ENCODE peak calls at places on chromosomes 6 and 20, in four cellular contexts. Y is IMR-90, T is mesendoderm, A is H1. K is an unnamed sample.

GRCh38 chr6:35495258-35496035 is 1.4 kb downstream of the TEAD3 start:
- DNase-seq in Y (peak; percentile 38), T (no peak), A (no peak), K (no peak)

GRCh38 chr20:17680128-17680835 is 1.8 kb downstream of the RRBP1 start:
- DNase-seq in Y (peak; percentile 71), T (peak; percentile 94), A (no peak), K (no peak)

GRCh38 chr20:4234664-4235063 is 219.3 kb upstream of the RNF24 start:
- DNase-seq in Y (no peak), T (no peak), A (no peak), K (no peak)

GRCh38 chr6:36599791-36600209 is 5.6 kb downstream of the SRSF3 start:
- DNase-seq in Y (peak; percentile 40), T (peak; percentile 88), A (peak; percentile 67), K (peak; percentile 79)

GRCh38 chr6:70973591-70973990 is 16.7 kb upstream of the B3GAT2 start:
- DNase-seq in Y (no peak), T (no peak), A (no peak), K (no peak)

GRCh38 chr6:31473780-31474725 is 23.9 kb upstream of the MICB start:
- DNase-seq in Y (peak; percentile 46), T (no peak), A (peak; percentile 32), K (peak; percentile 16)

GRCh38 chr6:112560651-112561050 is 213.5 kb downstream of the RFPL4B start:
- DNase-seq in Y (no peak), T (peak; percentile 19), A (no peak), K (no peak)

GRCh38 chr6:145713746-145714145 is 21.6 kb downstream of the EPM2A start:
- DNase-seq in Y (no peak), T (no peak), A (no peak), K (no peak)

GRCh38 chr6:65126667-65127066 is 580.4 kb downstream of the EYS start:
- DNase-seq in Y (no peak), T (peak; percentile 76), A (no peak), K (no peak)

GRCh38 chr6:121608270-121608669 is 172.8 kb downstream of the GJA1 start:
- DNase-seq in Y (peak; percentile 64), T (no peak), A (no peak), K (no peak)

GRCh38 chr6:16591681-16592549 is 169.3 kb downstream of the ATXN1 start:
- DNase-seq in Y (no peak), T (no peak), A (no peak), K (no peak)

GRCh38 chr20:23366384-23366783 is 4.4 kb downstream of the GZF1 start:
- DNase-seq in Y (no peak), T (no peak), A (no peak), K (no peak)

GRCh38 chr6:44388135-44388487 is 605 bp downstream of the CDC5L start:
- DNase-seq in Y (no peak), T (peak; percentile 31), A (no peak), K (no peak)

GRCh38 chr6:104644848-104645247 is 214.9 kb downstream of the HACE1 start:
- DNase-seq in Y (no peak), T (no peak), A (no peak), K (no peak)

GRCh38 chr6:139821669-139822223 is 447.3 kb upstream of the CITED2 start:
- DNase-seq in Y (no peak), T (no peak), A (no peak), K (no peak)

GRCh38 chr20:58749979-58750378 is 57.4 kb downstream of the NPEPL1 start:
- DNase-seq in Y (no peak), T (no peak), A (no peak), K (no peak)

GRCh38 chr6:33691456-33692077 is 19.9 kb downstream of the UQCC2 start:
- DNase-seq in Y (no peak), T (no peak), A (no peak), K (no peak)

GRCh38 chr6:169831450-169832246 is 80.2 kb downstream of the ERMARD start:
- DNase-seq in Y (peak; percentile 36), T (peak; percentile 86), A (peak; percentile 97), K (peak; percentile 93)

GRCh38 chr6:13919861-13920260 is 4.9 kb upstream of the RNF182 start:
- DNase-seq in Y (no peak), T (no peak), A (no peak), K (no peak)

GRCh38 chr6:153038378-153038777 is 35.9 kb upstream of the MTRF1L start:
- DNase-seq in Y (peak; percentile 84), T (no peak), A (no peak), K (no peak)

GRCh38 chr20:63021356-63022321 is 14.9 kb upstream of the BHLHE23 start:
- DNase-seq in Y (no peak), T (no peak), A (no peak), K (peak; percentile 20)

GRCh38 chr20:53013847-53014246 is 41.7 kb downstream of the TSHZ2 start:
- DNase-seq in Y (no peak), T (no peak), A (no peak), K (no peak)

GRCh38 chr20:53020376-53020775 is 48.2 kb downstream of the TSHZ2 start:
- DNase-seq in Y (no peak), T (no peak), A (no peak), K (no peak)

GRCh38 chr20:53013183-53013582 is 41.0 kb downstream of the TSHZ2 start:
- DNase-seq in Y (no peak), T (no peak), A (no peak), K (no peak)

GRCh38 chr20:53019464-53019863 is 47.3 kb downstream of the TSHZ2 start:
- DNase-seq in Y (no peak), T (no peak), A (no peak), K (no peak)

DNA sequence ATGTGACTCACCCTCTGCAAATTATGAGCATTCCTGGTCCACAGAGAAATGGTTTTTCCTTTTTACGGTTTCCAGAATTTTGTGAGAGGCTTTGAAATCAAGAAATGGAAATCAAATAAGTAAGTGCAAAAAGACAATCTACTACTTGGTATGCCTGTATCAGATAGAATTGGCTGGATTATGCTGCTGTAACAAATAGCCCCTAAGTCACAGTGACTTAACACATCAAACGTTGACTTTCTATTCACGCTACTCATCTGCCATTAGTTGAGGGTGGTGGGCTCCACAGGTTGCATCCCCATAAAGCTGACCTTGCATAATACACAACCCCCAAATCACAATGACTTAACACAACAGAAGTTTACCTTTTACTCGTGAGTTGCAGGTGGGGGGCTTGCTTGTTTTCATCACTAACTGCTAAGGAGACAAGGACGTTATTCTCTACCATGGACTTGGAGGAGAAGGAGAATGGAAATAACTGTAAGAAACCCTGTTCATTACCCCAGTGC is 44.4 kb downstream of the TSHZ2 start:
- DNase-seq in Y (no peak), T (no peak), A (no peak), K (no peak)
- H3K56ac ChIP-seq in Y (no peak overlapping the region), T (no peak overlapping the region), A (no peak overlapping the region), K (no peak overlapping the region)

DNA sequence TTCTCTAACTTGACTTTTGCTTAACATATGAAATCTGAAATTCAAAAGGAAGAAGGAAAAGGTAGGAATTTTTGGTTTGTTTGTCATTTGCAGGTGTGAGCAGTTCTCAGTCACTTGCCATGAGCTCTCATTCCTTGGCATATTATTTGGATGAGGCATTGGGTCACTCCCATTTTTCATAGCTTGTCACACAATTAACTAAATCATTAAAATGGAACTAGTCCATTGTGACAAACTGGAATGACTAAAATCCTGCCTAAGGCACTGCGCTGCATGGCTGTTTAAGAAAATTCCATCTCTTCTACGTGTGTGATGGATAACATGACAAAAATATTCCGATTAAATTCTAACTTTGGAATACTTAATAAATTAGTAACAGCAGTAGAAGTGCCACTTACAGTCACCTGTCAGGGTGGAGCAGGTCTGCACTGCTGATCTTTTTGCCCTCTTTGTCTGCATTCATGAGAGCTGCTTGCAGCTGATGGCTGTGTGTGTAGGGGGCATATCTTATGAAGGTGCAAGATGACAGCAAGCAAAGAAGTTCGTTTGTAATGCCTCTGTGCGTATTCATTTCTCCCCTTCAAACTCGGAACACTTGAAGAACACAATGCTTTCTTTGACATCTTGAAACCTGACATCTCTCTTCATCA is 1292.6 kb upstream of the MAP3K7 start:
- DNase-seq in Y (no peak), T (no peak), A (no peak), K (no peak)
- H3K4ac ChIP-seq in Y (no peak overlapping the region), T (no peak overlapping the region), A (no peak overlapping the region), K (no peak overlapping the region)

DNA sequence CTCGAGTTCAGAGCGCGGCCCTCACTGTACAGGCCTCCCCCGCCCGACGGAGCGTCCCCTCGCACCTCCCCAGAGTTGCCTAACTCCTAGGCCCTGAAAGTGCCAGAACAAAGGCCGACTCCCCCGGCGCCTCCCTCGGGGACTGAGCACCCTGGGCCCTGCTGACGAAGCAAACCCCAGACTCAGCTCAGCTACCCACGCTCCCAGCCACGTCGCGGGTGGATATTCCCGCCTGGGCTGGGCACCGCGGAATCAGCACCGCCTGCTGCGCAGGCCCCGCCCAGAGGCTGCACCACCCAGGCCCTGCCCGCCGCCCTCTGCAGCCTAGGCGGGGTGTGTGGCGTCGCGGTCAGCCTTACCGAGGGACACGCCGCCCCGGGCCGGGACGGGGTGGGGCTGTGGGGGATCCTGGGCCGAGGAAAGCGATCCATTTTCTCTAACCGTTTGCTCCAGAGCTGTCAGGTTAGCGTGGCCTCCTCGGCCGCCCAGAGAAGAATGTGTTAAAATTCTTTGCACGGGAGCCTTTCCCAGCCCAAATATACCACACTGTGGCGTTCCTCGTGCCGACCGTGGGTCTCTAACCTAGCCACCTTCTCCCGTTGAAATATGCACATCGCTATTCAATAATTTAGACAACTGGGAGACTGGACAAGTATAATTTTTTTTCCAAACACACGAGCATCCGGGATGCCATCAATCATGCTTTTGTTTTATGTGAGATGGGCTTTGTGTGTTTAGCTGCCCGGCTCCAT is 31.4 kb downstream of the TFAP2A start:
- DNase-seq in Y (no peak), T (no peak), A (no peak), K (peak; percentile 56)
- H3K56ac ChIP-seq in Y (no peak overlapping the region), T (peak overlapping the region; percentile 73), A (no peak overlapping the region), K (no peak overlapping the region)

DNA sequence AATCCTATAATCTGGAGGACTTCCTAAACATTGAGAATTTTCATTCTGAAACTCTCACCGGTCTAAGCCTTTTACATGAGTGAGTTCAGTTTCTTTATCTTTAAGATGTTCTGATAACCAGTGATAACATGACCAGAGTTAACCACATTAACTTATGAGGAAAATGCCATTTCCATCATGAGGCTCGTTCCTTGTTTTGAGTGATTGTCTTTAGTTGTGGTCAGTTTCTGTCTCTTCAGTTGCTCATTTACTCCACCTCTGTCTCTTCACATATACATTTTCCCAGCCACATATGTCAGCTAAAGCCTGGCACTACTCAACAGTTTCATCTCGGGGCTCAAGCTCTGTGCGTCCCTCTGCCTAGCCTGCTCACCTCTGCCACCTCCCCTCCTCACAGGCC is 70.4 kb downstream of the JAG1 start:
- DNase-seq in Y (no peak), T (no peak), A (no peak), K (no peak)
- H3K4ac ChIP-seq in Y (peak overlapping the region; percentile 88), T (no peak overlapping the region), A (no peak overlapping the region), K (no peak overlapping the region)

DNA sequence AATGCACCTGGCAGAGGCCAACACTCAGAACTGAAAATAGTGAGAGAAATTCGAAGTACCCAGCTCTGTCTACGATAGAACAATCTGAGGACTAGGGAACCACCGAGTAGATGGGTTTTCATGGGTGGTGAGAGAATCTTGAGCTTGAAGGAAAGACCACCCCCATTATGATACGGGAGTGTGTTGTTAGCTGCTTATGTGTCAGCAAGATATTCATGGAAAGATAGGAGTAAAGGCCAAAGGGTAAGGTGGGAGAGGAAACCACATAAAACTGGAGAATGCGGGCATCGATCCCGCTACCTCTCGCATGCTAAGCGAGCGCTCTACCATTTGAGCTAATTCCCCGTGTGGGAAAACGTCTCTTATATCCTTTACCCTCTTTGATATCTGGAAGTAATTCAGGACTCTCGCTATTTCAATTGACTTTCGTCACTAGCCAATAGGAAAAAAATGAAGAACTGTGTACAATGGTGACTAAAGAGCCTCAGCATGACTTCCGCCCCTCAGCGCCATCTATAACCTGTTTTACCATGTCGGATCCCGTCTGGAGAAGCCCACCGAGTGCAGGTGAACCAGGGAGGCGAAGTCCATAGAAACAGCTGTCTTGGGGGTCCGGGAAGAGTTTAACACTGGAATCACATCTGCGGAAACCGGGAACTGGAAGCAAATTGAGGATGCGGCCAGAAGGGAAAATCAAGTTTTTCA is 25.0 kb upstream of the ABT1 start:
- DNase-seq in Y (peak; percentile 90), T (peak; percentile 97), A (peak; percentile 87), K (peak; percentile 83)
- H3K56ac ChIP-seq in Y (peak overlapping the region; percentile 41), T (peak overlapping the region; percentile 34), A (no peak overlapping the region), K (no peak overlapping the region)